ENCODE peak calls at places on chromosomes 12 and 14, in five cellular contexts. F is K562, D is HepG2, R is H1, M is GM12878. B is an unnamed sample.
A peak's percentile ranks its signal among the peaks of the same experiment; 100 is the strongest.

GRCh38 chr14:26947265-26947664 is 349.4 kb upstream of the NOVA1 start:
- DNase-seq in F (no peak), R (no peak), M (no peak), D (no peak), B (no peak)

GRCh38 chr12:112750971-112751370 is 40.6 kb upstream of the RPH3A start:
- DNase-seq in D (no peak), R (no peak), M (no peak), F (no peak), B (no peak)

GRCh38 chr12:46154221-46154975 is 114.4 kb downstream of the SLC38A1 start:
- DNase-seq in D (no peak), F (no peak), M (no peak), R (no peak), B (no peak)

GRCh38 chr12:114701104-114701414 is 17.1 kb upstream of the TBX3 start:
- DNase-seq in F (no peak), D (no peak), M (no peak), R (no peak), B (no peak)

GRCh38 chr12:57629897-57630471 is 3.0 kb downstream of the B4GALNT1 start:
- DNase-seq in M (no peak), F (no peak), R (no peak), D (no peak), B (no peak)

GRCh38 chr12:4858385-4858784 is 51.3 kb upstream of the KCNA1 start:
- DNase-seq in R (no peak), F (no peak), D (peak; percentile 32), M (no peak), B (peak; percentile 55)

GRCh38 chr14:49420201-49420600 is 166.0 kb downstream of the RPS29 start:
- DNase-seq in M (no peak), R (no peak), F (no peak), D (no peak), B (no peak)

GRCh38 chr12:116878567-116879508 is 2.4 kb downstream of the HRK start:
- DNase-seq in F (no peak), D (no peak), R (no peak), M (no peak), B (peak; percentile 49)

GRCh38 chr12:49505672-49506071 is 33.2 kb upstream of the KCNH3 start:
- DNase-seq in R (no peak), F (no peak), D (no peak), M (no peak), B (no peak)

GRCh38 chr14:90511252-90511651 is 114.4 kb downstream of the CALM1 start:
- DNase-seq in D (no peak), F (no peak), M (no peak), R (no peak), B (no peak)

GRCh38 chr12:8956073-8956472 is 6.6 kb upstream of the M6PR start:
- DNase-seq in M (no peak), D (no peak), F (no peak), R (no peak), B (no peak)

GRCh38 chr14:81655423-81656314 is 122.0 kb upstream of the SEL1L start:
- DNase-seq in R (no peak), F (peak; percentile 6), M (no peak), D (peak; percentile 50), B (no peak)

GRCh38 chr12:47903927-47904646 is 707 bp downstream of the VDR start:
- DNase-seq in R (no peak), F (peak; percentile 33), D (no peak), M (no peak), B (no peak)

GRCh38 chr12:47751561-47751960 is 7.1 kb downstream of the RAPGEF3 start:
- DNase-seq in M (no peak), D (no peak), F (no peak), R (no peak), B (no peak)

GRCh38 chr12:131825146-131825892 is 2.9 kb upstream of the MMP17 start:
- DNase-seq in D (no peak), F (no peak), R (no peak), M (no peak), B (no peak)

GRCh38 chr14:61589691-61590521 is 105.4 kb upstream of the HIF1A start:
- DNase-seq in M (no peak), R (no peak), D (no peak), F (no peak), B (peak; percentile 18)

GRCh38 chr12:85005615-85006014 is 30.5 kb downstream of the TSPAN19 start:
- DNase-seq in R (no peak), M (no peak), D (no peak), F (no peak), B (no peak)

GRCh38 chr12:55845349-55845748 is 2.6 kb upstream of the MMP19 start:
- DNase-seq in F (no peak), R (no peak), D (no peak), M (no peak), B (no peak)
- TF ChIP-seq ATF2 in F (no peak), R (no peak), D (no peak), M (no peak), B (no peak)

DNA sequence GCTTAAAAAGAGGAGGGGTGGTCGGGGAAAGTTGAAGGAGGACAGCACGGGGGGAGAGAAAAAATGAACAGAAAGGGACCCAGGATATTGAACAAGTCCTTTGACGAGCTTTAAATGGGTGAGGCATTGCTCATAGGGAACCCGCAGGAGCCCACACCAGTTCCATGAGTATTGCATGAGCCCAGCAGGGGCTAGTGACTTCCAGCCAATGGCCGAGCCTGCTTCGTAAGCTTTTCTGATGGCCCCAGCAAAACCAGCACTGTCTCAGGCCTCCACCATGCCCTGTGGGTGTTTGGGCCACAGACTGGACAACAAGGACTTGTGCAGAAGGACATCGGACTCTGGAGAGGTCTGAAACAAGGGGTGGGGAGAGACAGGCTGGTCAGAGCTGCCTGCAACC is 109.5 kb downstream of the ZFP36L1 start:
- DNase-seq in R (no peak), D (no peak), M (no peak), F (no peak), B (no peak)
- TF ChIP-seq ATF2 in R (no peak), D (no peak), M (no peak), F (no peak), B (no peak)

GRCh38 chr12:18723752-18724151 is 14.1 kb downstream of the PLCZ1 start:
- DNase-seq in F (no peak), M (no peak), R (no peak), D (no peak), B (no peak)
- TF ChIP-seq ATF2 in F (no peak), M (no peak), R (no peak), D (no peak), B (no peak)

DNA sequence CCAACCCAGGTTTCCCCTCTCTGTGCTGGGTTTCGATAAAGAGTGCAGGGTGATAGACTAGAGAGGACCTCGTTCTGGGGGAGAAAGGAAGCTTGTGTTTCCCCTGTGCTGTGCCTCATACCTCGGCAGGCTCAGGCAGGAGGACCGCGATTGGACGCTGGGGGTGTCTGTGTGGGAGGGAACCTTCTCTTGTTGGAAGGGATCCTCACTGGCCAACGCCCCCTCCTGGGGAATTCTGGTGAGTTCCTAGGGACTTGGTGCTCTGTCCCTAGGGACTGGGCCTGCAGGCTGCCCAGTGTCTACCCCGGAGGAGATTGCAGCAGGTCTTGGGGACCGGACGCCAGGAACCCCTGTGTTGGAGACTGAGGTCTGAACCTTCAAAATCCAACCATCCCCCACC is 157.4 kb upstream of the PRMT8 start:
- DNase-seq in D (peak; percentile 48), F (peak; percentile 44), R (peak; percentile 76), M (no peak), B (peak; percentile 90)
- TF ChIP-seq ATF2 in D (no peak), F (no peak), R (no peak), M (no peak), B (no peak)

DNA sequence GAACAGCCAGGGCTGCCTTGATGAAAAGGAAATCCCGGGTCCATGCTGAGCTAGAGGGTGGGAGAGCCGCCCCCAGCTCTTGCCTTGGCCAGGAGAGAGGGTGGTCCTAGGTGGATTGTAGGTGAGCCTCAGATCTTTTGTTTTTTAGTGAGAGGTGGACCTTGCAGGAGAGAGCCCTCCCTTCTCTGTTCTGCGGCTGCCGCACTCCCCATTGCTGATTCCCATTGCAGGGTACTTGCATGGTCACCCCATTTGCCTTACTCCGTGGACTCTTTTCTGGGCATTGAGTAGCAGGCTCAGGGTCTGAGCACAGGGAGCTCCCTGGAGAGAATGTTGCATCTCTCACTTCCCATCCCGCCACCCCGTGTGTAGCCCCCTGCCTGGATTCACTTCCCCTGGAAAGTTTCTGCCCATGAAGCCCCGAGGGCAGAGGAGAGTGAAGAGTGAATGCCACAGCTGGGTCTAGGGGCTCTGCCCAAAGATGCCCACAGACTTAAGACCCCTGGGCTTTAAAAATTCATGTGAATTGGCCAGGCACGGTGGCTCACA is 10.2 kb downstream of the VASH1 start:
- DNase-seq in F (no peak), D (no peak), R (no peak), M (no peak), B (no peak)
- TF ChIP-seq ATF2 in F (no peak), D (no peak), R (no peak), M (no peak), B (no peak)

DNA sequence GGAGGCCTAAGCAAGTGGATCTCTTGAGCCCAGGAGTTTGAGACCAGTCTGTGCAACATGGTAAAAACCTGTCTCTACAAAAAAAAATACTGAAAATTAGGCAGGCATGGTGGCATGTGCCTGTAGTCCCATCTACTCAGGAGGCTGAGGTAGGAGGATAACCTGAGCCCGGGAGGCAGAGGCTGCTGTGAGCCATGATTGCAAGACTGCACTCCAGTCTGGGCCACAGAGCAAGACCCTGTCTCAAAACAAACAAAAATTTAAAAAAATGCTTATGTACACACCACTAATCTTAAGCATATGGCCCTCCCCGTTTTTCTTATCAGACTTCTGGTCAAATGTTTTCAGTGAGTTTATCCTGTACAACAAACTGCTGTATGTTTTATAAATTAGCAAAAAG is 1.7 kb upstream of the GNPNAT1 start:
- DNase-seq in F (no peak), M (no peak), D (no peak), R (no peak), B (no peak)
- TF ChIP-seq ATF2 in F (no peak), M (no peak), D (no peak), R (no peak), B (no peak)

GRCh38 chr14:99177046-99177655 is 94.8 kb downstream of the BCL11B start:
- DNase-seq in F (no peak), M (no peak), D (no peak), R (no peak), B (no peak)

GRCh38 chr14:99179506-99179905 is 92.5 kb downstream of the BCL11B start:
- DNase-seq in R (no peak), F (no peak), M (no peak), D (no peak), B (no peak)

GRCh38 chr14:99179946-99180345 is 92.1 kb downstream of the BCL11B start:
- DNase-seq in M (no peak), D (no peak), R (no peak), F (no peak), B (no peak)

GRCh38 chr14:99176156-99176945 is 95.6 kb downstream of the BCL11B start:
- DNase-seq in F (no peak), M (no peak), R (no peak), D (no peak), B (no peak)

DNA sequence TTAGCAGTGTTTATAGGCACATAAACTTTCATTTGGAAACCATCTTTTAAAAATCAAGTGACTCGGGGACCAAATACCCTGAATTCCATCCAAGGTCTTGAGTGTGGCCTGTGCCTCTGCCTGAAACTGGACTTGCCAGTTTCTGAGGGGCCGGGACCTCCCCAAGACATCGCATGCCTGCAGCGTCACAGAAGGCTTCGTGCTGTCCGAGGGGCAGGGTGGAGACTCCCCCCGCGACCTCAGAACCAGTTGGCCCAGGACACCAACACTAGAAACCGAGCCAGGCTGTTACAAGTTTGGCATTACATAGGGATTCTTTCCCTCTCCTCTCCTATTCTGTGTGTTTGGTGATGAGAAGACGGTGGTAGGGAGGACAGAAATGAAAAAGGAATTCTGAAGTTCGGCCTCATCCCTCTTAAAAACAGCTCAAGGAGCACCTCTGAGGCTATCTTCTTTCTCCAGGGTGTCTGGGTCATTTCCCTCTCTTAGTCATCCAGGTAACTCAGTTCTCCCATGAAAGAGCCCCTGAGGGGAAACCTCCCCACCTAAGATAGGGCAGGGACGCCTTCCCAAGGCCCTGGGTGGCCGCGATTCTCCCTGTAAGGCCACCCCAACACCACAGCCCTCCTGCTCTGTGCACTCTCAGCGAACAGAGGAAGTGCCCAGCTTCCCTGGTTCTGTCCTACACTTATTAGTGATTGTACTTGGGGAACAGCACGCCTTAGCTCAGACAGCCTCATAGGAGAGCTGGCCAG is 93.9 kb downstream of the BCL11B start:
- DNase-seq in M (no peak), R (no peak), F (no peak), D (no peak), B (no peak)
- TF ChIP-seq ATF2 in M (no peak), R (no peak), F (no peak), D (no peak), B (no peak)

B was measured in WTC11.